ENCODE peak calls at places on chromosomes 3 and 15, in four cellular contexts. U is SK-N-SH, N is HepG2, T is GM12878. P is an unnamed sample.

GRCh38 chr3:121529308-121529707 is 16.5 kb downstream of the POLQ start:
- DNase-seq in U (peak), N (peak), T (no peak), P (peak)

GRCh38 chr3:51967384-51968174 is at the start of gene PCBP4:
- DNase-seq in N (peak), U (peak), T (no peak), P (no peak)

GRCh38 chr3:149080011-149080698 is 6.2 kb downstream of the HLTF start:
- DNase-seq in U (peak), T (no peak), N (no peak), P (no peak)

GRCh38 chr3:25572919-25573385 is 91.8 kb downstream of the TOP2B start:
- DNase-seq in T (no peak), N (no peak), U (no peak), P (no peak)

GRCh38 chr15:68930268-68931022 is at the start of gene SPESP1:
- DNase-seq in T (no peak), N (no peak), U (peak), P (no peak)

GRCh38 chr3:114933407-114933806 is 213.7 kb downstream of the ZBTB20 start:
- DNase-seq in T (no peak), N (no peak), U (no peak), P (no peak)

GRCh38 chr3:139202226-139202958 is 141.4 kb upstream of the MRPS22 start:
- DNase-seq in T (no peak), U (peak), N (peak), P (peak)

GRCh38 chr3:137249311-137249940 is 291.6 kb downstream of the IL20RB start:
- DNase-seq in U (no peak), N (no peak), T (peak), P (no peak)

GRCh38 chr15:31269961-31270575 is 56.6 kb upstream of the KLF13 start:
- DNase-seq in N (no peak), U (no peak), T (no peak), P (no peak)

GRCh38 chr3:60986552-60986951 is 264.7 kb downstream of the FHIT start:
- DNase-seq in U (no peak), N (no peak), T (no peak), P (no peak)

GRCh38 chr15:65371976-65372786 is 5.6 kb downstream of the IGDCC3 start:
- DNase-seq in U (no peak), T (no peak), N (no peak), P (no peak)

GRCh38 chr3:59263152-59263551 is 213.3 kb upstream of the CFAP20DC start:
- DNase-seq in N (no peak), U (no peak), T (no peak), P (no peak)

GRCh38 chr3:144743325-144743724 is 771.7 kb downstream of the DIPK2A start:
- DNase-seq in T (no peak), U (no peak), N (no peak), P (no peak)

GRCh38 chr15:50959717-50960116 is 51.2 kb downstream of the AP4E1 start:
- DNase-seq in U (no peak), T (no peak), N (no peak), P (no peak)

GRCh38 chr3:150635076-150635475 is 32.0 kb downstream of the SELENOT start:
- DNase-seq in N (no peak), T (no peak), U (no peak), P (no peak)

GRCh38 chr3:125266976-125267375 is 54.4 kb upstream of the SLC12A8 start:
- DNase-seq in U (no peak), N (no peak), T (no peak), P (no peak)

GRCh38 chr3:73572371-73572770 is 52.4 kb downstream of the PDZRN3 start:
- DNase-seq in N (no peak), U (no peak), T (no peak), P (no peak)

GRCh38 chr3:135982922-135983581 is 17.5 kb downstream of the PPP2R3A start:
- DNase-seq in T (no peak), U (no peak), N (no peak), P (no peak)

GRCh38 chr15:39075311-39075710 is 505.6 kb upstream of the THBS1 start:
- DNase-seq in T (no peak), U (no peak), N (no peak), P (no peak)

GRCh38 chr3:189099505-189100290 is 72.1 kb upstream of the TPRG1 start:
- DNase-seq in U (no peak), N (no peak), T (no peak), P (no peak)
- H3K4me2 ChIP-seq in U (no peak), N (no peak), T (no peak), P (no peak)

GRCh38 chr15:41945221-41945620 is 27.1 kb downstream of the EHD4 start:
- DNase-seq in N (no peak), U (no peak), T (no peak), P (no peak)
- TF ChIP-seq PBX3 in N (no peak), U (no peak), T (no peak), P (no peak)

DNA sequence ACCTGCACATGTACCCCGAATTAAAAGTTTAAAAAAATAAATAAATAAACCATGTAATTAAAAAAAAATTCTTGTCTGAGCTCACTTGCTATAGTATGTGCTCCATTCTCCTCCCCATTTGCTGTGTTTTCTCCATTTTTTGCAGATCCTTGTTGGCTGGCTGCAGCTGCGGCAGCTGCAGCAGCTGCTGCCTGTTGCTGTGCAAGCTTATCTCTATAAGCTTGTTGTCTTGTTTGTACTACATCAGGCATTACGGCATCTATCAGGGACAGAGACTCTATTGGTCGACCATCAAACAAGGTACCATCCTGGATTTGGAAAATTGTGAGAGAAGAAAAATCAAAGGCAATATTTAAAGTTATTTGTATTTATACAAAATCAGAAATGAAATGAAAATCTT is 145.9 kb downstream of the TBL1XR1 start:
- DNase-seq in U (peak), T (no peak), N (no peak), P (no peak)
- H3K4me2 ChIP-seq in U (no peak), T (no peak), N (no peak), P (peak)

GRCh38 chr3:13051066-13051465 is 22.2 kb downstream of the IQSEC1 start:
- DNase-seq in U (peak), T (no peak), N (no peak), P (no peak)
- TF ChIP-seq PBX3 in U (no peak), T (no peak), N (no peak), P (no peak)

DNA sequence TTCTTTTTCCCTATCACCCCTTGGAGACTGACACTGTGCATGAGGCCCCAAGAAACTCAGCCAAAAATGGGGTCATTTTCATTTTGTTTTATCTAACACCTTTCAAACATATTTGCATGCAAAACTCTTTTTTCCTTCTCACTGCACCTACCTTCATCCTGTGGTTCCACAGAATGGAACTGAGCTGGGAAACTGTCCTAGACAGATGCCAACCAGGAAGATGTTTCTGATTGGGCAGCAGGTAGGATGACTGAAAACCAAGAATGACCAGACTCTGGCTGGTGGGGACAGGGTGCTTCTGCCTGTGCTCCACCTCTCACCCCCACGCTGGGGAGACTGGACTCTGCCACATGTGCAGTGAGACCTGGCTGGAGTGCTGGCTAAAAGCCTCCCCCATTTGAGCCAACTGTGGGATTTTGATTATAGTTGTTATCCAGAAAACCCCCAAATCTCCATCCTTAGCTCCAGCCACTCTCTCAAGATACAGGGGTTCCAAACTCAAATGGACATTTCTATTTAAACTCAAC is 5.2 kb downstream of the PPIB start:
- DNase-seq in U (no peak), T (no peak), N (no peak), P (no peak)
- H3K4me2 ChIP-seq in U (no peak), T (peak), N (no peak), P (no peak)

DNA sequence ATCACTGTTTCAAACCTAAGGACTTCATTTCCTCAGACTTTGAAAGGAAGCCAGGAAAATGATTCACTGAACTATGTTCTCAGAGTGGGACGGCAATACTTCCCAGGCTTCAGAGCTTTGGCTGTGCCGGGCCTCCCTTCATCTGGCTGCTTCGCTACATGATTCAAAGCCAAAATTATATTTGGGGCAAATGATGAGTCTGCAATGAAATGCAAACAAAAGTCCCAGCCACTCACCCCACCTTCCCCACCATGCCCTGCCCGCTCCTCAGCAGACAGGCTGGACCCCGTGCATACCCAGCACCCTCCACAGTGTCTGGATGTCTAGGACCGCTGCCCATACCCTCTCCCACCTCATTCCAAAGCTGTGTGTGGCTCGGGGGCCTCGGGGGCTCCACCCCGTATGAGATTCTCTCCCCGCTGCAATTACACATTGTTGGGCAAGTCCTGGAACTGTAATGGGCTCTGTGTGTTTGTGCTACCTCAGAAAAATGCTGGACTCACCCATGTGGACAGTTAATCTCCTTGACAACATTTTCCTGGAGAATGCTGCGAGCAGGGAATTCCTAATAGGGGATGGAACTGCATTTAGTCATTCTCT is 32.2 kb downstream of the ATP10A start:
- DNase-seq in N (no peak), U (no peak), T (no peak), P (peak)
- TF ChIP-seq PBX3 in N (no peak), U (no peak), T (no peak), P (no peak)